ENCODE peak calls at places on chromosome 9, in five cellular contexts. L is WTC11, O is activated B cell treated with CpG ODN at 0.5 μM for 24 hours, H is HFF-Myc, Q is H9. E is an unnamed sample.
A peak's percentile ranks its signal among the peaks of the same experiment; 100 is the strongest.

GRCh38 chr9:69420611-69421270 is 95.7 kb downstream of the ENTREP1 start:
- DNase-seq in L (no peak), O (no peak), Q (no peak), H (no peak), E (no peak)

GRCh38 chr9:108093773-108094675 is 604.5 kb upstream of the KLF4 start:
- DNase-seq in L (no peak), H (no peak), Q (no peak), O (no peak), E (no peak)

GRCh38 chr9:8037745-8038144 is 238.2 kb upstream of the DMAC1 start:
- DNase-seq in L (no peak), O (no peak), H (no peak), Q (no peak), E (no peak)

GRCh38 chr9:126510564-126510963 is 103.2 kb upstream of the LMX1B start:
- DNase-seq in Q (no peak), L (no peak), O (no peak), H (no peak), E (no peak)

GRCh38 chr9:9790216-9790872 is 822.5 kb downstream of the PTPRD start:
- DNase-seq in O (no peak), L (peak; percentile 26), Q (no peak), H (no peak), E (peak; percentile 48)

GRCh38 chr9:12723409-12724028 is 30.3 kb downstream of the TYRP1 start:
- DNase-seq in Q (no peak), H (no peak), O (no peak), L (no peak), E (no peak)

GRCh38 chr9:84170521-84171141 is 169.9 kb downstream of the SLC28A3 start:
- DNase-seq in L (peak; percentile 22), O (no peak), Q (peak; percentile 50), H (peak; percentile 95), E (no peak)

GRCh38 chr9:131308906-131309305 is 19.4 kb downstream of the PLPP7 start:
- DNase-seq in L (no peak), H (no peak), O (no peak), Q (no peak), E (no peak)

GRCh38 chr9:33164138-33164809 is 2.9 kb downstream of the B4GALT1 start:
- DNase-seq in H (no peak), Q (no peak), O (no peak), L (no peak), E (no peak)

GRCh38 chr9:134944351-134944802 is 26.7 kb upstream of the FCN1 start:
- DNase-seq in L (no peak), H (no peak), O (no peak), Q (no peak), E (no peak)

GRCh38 chr9:92341578-92341977 is 15.8 kb downstream of the CENPP start:
- DNase-seq in H (no peak), L (no peak), O (no peak), Q (no peak), E (no peak)

GRCh38 chr9:133353548-133353947 is 2.7 kb downstream of the SURF1 start:
- DNase-seq in Q (no peak), L (no peak), O (no peak), H (no peak), E (no peak)

GRCh38 chr9:14752271-14752670 is 29.7 kb upstream of the CER1 start:
- DNase-seq in H (no peak), Q (no peak), O (no peak), L (no peak), E (no peak)

GRCh38 chr9:2663886-2664674 is 42.5 kb downstream of the VLDLR start:
- DNase-seq in Q (no peak), H (no peak), L (no peak), O (no peak), E (no peak)

GRCh38 chr9:125747053-125747764 is at the start of gene PBX3:
- DNase-seq in O (peak; percentile 65), Q (no peak), L (peak; percentile 47), H (no peak), E (peak; percentile 59)

GRCh38 chr9:116741742-116742141 is 54.6 kb downstream of the TRIM32 start:
- DNase-seq in H (no peak), L (no peak), O (no peak), Q (no peak), E (no peak)

GRCh38 chr9:21326526-21327139 is 8.6 kb downstream of the KLHL9 start:
- DNase-seq in H (no peak), Q (no peak), O (no peak), L (no peak), E (no peak)

GRCh38 chr9:93593144-93593655 is 16.8 kb downstream of the PHF2 start:
- DNase-seq in L (no peak), Q (no peak), H (no peak), O (no peak), E (no peak)

GRCh38 chr9:115118471-115119156 is 657 bp upstream of the TNC start:
- DNase-seq in L (peak; percentile 65), Q (peak; percentile 77), O (no peak), H (peak; percentile 95), E (peak; percentile 25)

GRCh38 chr9:118577121-118577520 is 792.1 kb downstream of the BRINP1 start:
- DNase-seq in O (no peak), Q (no peak), H (no peak), L (no peak), E (no peak)

GRCh38 chr9:93967020-93967803 is 12.1 kb upstream of the BARX1 start:
- DNase-seq in H (no peak), L (no peak), Q (no peak), O (no peak), E (no peak)

GRCh38 chr9:110669439-110669838 is 848 bp downstream of the MUSK start:
- DNase-seq in O (no peak), L (no peak), Q (no peak), H (no peak), E (no peak)

GRCh38 chr9:111294691-111295451 is 35.2 kb downstream of the OR2K2 start:
- DNase-seq in L (no peak), Q (no peak), O (no peak), H (no peak), E (no peak)

GRCh38 chr9:129656795-129657390 is 8.6 kb upstream of the PRRX2 start:
- DNase-seq in L (no peak), H (no peak), Q (no peak), O (no peak), E (no peak)

GRCh38 chr9:77987104-77987656 is 44.4 kb downstream of the GNAQ start:
- DNase-seq in H (no peak), Q (no peak), L (no peak), O (no peak), E (no peak)

GRCh38 chr9:109192732-109193361 is 25.8 kb upstream of the FRRS1L start:
- DNase-seq in Q (peak; percentile 73), H (no peak), L (peak; percentile 69), O (no peak), E (peak; percentile 51)

GRCh38 chr9:25350011-25350410 is 328.2 kb downstream of the TUSC1 start:
- DNase-seq in Q (no peak), H (no peak), O (no peak), L (no peak), E (no peak)

GRCh38 chr9:134475051-134475790 is 149.0 kb downstream of the RXRA start:
- DNase-seq in O (peak; percentile 29), Q (no peak), H (peak; percentile 59), L (no peak), E (peak; percentile 28)

GRCh38 chr9:98640394-98640793 is 68.3 kb downstream of the GABBR2 start:
- DNase-seq in L (no peak), Q (no peak), H (no peak), O (no peak), E (no peak)
- TF ChIP-seq CTCF in L (no peak), Q (no peak), H (no peak), O (no peak), E (no peak)

DNA sequence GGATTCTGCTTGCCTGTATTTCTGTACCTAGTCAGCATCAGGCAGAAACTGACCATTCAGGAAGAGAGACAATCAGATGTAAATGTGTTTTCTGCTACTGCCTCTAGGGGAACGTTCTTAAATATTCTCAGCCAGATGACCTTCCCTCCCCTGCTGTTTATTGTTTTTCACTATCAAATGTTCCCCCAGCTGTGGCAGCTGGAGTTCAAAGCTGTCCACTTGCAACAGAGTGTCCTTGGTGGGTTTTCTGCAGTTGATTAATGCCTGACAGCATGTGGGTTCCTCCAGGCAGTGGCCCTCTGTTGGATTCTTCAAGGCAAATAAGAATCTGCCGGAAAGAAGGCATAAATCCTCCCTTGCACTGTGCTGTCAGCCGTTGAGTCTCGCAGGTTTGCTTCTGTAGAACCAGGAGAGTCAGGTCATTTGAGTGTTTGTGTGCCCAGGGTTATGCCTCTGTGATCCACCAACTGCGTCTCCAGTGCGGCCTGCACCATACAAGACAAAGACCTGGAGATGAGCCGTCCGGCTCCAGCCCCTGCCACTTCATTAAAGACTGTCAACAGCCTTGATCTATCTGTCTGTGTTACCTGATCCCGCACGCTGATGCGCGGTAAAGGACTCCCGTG is 203.4 kb downstream of the GADD45G start:
- DNase-seq in O (no peak), Q (no peak), L (no peak), H (no peak), E (no peak)
- TF ChIP-seq CTCF in O (no peak), Q (peak; percentile 50), L (no peak), H (no peak), E (no peak)

DNA sequence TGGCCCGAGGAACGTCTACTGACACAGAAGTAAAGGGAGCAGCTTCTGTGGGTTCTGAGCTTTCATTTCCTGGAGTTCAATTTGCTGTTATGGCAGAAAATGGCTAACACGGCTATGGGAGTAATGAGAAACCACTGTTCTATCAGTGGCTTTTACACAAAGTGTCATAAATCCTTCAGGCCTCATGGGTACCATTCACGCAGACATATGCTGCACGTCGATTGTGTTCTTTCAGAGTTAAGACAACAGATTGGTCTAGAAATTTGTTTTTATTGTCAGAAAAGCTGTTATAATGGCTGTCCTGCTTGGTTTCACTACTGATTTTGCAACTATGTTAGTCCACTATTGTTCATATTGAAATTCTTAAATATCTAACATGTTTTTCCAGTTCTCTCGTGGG is 135.4 kb downstream of the ALDH1A1 start:
- DNase-seq in Q (no peak), L (no peak), H (no peak), O (no peak), E (no peak)
- TF ChIP-seq CTCF in Q (no peak), L (no peak), H (no peak), O (no peak), E (no peak)

GRCh38 chr9:137175345-137175961 is 3.6 kb upstream of the TMEM210 start:
- DNase-seq in H (no peak), L (peak; percentile 64), O (no peak), Q (peak; percentile 59), E (no peak)
- TF ChIP-seq CTCF in H (peak; percentile 43), L (no peak), O (no peak), Q (peak; percentile 56), E (no peak)

GRCh38 chr9:95572370-95573151 is 55.8 kb upstream of the PTCH1 start:
- DNase-seq in O (no peak), Q (no peak), H (peak; percentile 37), L (no peak), E (no peak)

GRCh38 chr9:95573463-95573862 is 56.7 kb upstream of the PTCH1 start:
- DNase-seq in Q (no peak), L (no peak), O (no peak), H (no peak), E (no peak)

GRCh38 chr9:95574176-95574575 is 57.4 kb upstream of the PTCH1 start:
- DNase-seq in H (no peak), Q (no peak), O (no peak), L (no peak), E (no peak)

GRCh38 chr9:95574866-95575553 is 58.2 kb upstream of the PTCH1 start:
- DNase-seq in Q (no peak), L (no peak), H (no peak), O (no peak), E (no peak)

GRCh38 chr9:95575796-95576195 is 59.0 kb upstream of the PTCH1 start:
- DNase-seq in Q (no peak), H (no peak), L (no peak), O (no peak), E (no peak)
- TF ChIP-seq CTCF in Q (no peak), H (no peak), L (no peak), O (no peak), E (no peak)